ENCODE peak calls at places on chromosome 22, in nine cellular contexts. W is hypothalamus; D is omental fat pad; H is SK-N-SH; Z is heart left ventricle; K is coronary artery; L is naive thymus-derived CD4-positive, alpha-beta T cell; Q is CD4-positive, alpha-beta T cell; R is posterior vena cava. G is an unnamed sample.

GRCh38 chr22:22031183-22031560 is 48.6 kb upstream of the TOP3B start:
- DNase-seq in W (no peak), D (no peak), H (no peak), K (no peak), R (no peak), Q (no peak), Z (no peak), L (no peak), G (no peak)

GRCh38 chr22:49322231-49322630 is 505.4 kb downstream of the BRD1 start:
- DNase-seq in K (no peak), W (no peak), Z (no peak), H (no peak), Q (no peak), R (peak), L (no peak), D (no peak), G (peak)

GRCh38 chr22:32708835-32709234 is 92.7 kb upstream of the TIMP3 start:
- DNase-seq in Z (no peak), L (no peak), Q (no peak), K (no peak), R (peak), D (no peak), W (no peak), H (no peak), G (no peak)

GRCh38 chr22:46335201-46336118 is at the start of gene TRMU:
- DNase-seq in R (peak), H (peak), K (peak), Q (peak), Z (peak), D (peak), L (peak), W (peak), G (peak)

GRCh38 chr22:17167486-17167885 is 8.4 kb upstream of the HDHD5 start:
- DNase-seq in W (peak), Z (peak), D (no peak), H (no peak), Q (no peak), L (no peak), K (no peak), R (no peak), G (peak)

GRCh38 chr22:29744902-29745301 is 21.9 kb downstream of the ZMAT5 start:
- DNase-seq in R (no peak), H (no peak), K (no peak), D (no peak), Q (no peak), W (no peak), L (no peak), Z (no peak), G (peak)

GRCh38 chr22:48153726-48154125 is 1391.3 kb downstream of the TBC1D22A start:
- DNase-seq in D (no peak), K (no peak), Q (no peak), R (no peak), L (no peak), Z (no peak), W (no peak), H (no peak), G (no peak)

GRCh38 chr22:31442768-31443489 is 43.5 kb downstream of the DRG1 start:
- DNase-seq in Z (peak), Q (no peak), R (no peak), L (no peak), K (no peak), H (no peak), W (no peak), D (no peak), G (no peak)

GRCh38 chr22:37025500-37026070 is 6.0 kb downstream of the MPST start:
- DNase-seq in D (no peak), L (no peak), R (no peak), Q (no peak), W (no peak), Z (no peak), K (no peak), H (no peak), G (no peak)

GRCh38 chr22:46352276-46352675 is 16.8 kb downstream of the TRMU start:
- DNase-seq in Q (no peak), K (no peak), Z (no peak), W (no peak), D (no peak), L (no peak), R (no peak), H (no peak), G (no peak)

GRCh38 chr22:29871684-29872083 is 11.3 kb upstream of the MTMR3 start:
- DNase-seq in R (no peak), H (no peak), W (no peak), D (no peak), Z (no peak), L (no peak), K (no peak), Q (no peak), G (no peak)

GRCh38 chr22:39179401-39179827 is 26.9 kb upstream of the CBX7 start:
- DNase-seq in R (no peak), Z (no peak), H (no peak), W (no peak), D (no peak), Q (no peak), K (no peak), L (no peak), G (no peak)

GRCh38 chr22:17477401-17477833 is 85.9 kb upstream of the SLC25A18 start:
- DNase-seq in L (no peak), Z (peak), H (no peak), W (no peak), R (no peak), D (no peak), Q (no peak), K (no peak), G (no peak)

GRCh38 chr22:37632174-37633081 is 7.0 kb upstream of the SH3BP1 start:
- DNase-seq in Q (no peak), D (no peak), Z (no peak), R (no peak), L (no peak), K (no peak), H (no peak), W (no peak), G (no peak)

GRCh38 chr22:36628561-36629060 is 74.9 kb downstream of the CACNG2 start:
- DNase-seq in Z (no peak), K (no peak), L (no peak), D (no peak), R (no peak), Q (no peak), W (no peak), H (no peak), G (no peak)

GRCh38 chr22:39518996-39519680 is 1.2 kb upstream of the ATF4 start:
- DNase-seq in Z (no peak), W (no peak), D (no peak), R (no peak), K (peak), Q (no peak), L (no peak), H (peak), G (no peak)

G was measured in breast epithelium.